ENCODE peak calls at places on chromosomes 5 and 9, in five cellular contexts. One of them, this sample, is unnamed.

GRCh38 chr9:92754091-92754740 is 10.4 kb downstream of the BICD2 start:
- DNase-seq in CD8-positive, alpha-beta T cell: no peak
- DNase-seq in astrocyte of the spinal cord: no peak
- DNase-seq in psoas muscle: no peak
- DNase-seq in CD4-positive, alpha-beta T cell: no peak
- DNase-seq in this sample: no peak

GRCh38 chr5:45385321-45386058 is 310.7 kb downstream of the HCN1 start:
- DNase-seq in psoas muscle: peak; percentile 14
- DNase-seq in CD4-positive, alpha-beta T cell: no peak
- DNase-seq in CD8-positive, alpha-beta T cell: no peak
- DNase-seq in astrocyte of the spinal cord: peak; percentile 88
- DNase-seq in this sample: no peak

GRCh38 chr5:144712090-144712489 is 541.4 kb downstream of the KCTD16 start:
- DNase-seq in CD4-positive, alpha-beta T cell: no peak
- DNase-seq in psoas muscle: no peak
- DNase-seq in CD8-positive, alpha-beta T cell: no peak
- DNase-seq in astrocyte of the spinal cord: no peak
- DNase-seq in this sample: no peak

GRCh38 chr9:81650836-81651545 is 38.4 kb downstream of the TLE1 start:
- DNase-seq in CD8-positive, alpha-beta T cell: no peak
- DNase-seq in psoas muscle: no peak
- DNase-seq in astrocyte of the spinal cord: no peak
- DNase-seq in CD4-positive, alpha-beta T cell: no peak
- DNase-seq in this sample: no peak

GRCh38 chr5:91556-92263 is at the start of gene PLEKHG4B:
- DNase-seq in CD4-positive, alpha-beta T cell: no peak
- DNase-seq in astrocyte of the spinal cord: no peak
- DNase-seq in CD8-positive, alpha-beta T cell: no peak
- DNase-seq in psoas muscle: no peak
- DNase-seq in this sample: peak; percentile 80

GRCh38 chr5:101424530-101425175 is 521.6 kb upstream of the ST8SIA4 start:
- DNase-seq in astrocyte of the spinal cord: peak; percentile 83
- DNase-seq in CD8-positive, alpha-beta T cell: no peak
- DNase-seq in psoas muscle: no peak
- DNase-seq in CD4-positive, alpha-beta T cell: no peak
- DNase-seq in this sample: no peak

GRCh38 chr9:96581823-96582598 is 37.6 kb downstream of the CDC14B start:
- DNase-seq in astrocyte of the spinal cord: no peak
- DNase-seq in CD4-positive, alpha-beta T cell: no peak
- DNase-seq in CD8-positive, alpha-beta T cell: no peak
- DNase-seq in psoas muscle: no peak
- DNase-seq in this sample: no peak

GRCh38 chr5:1437452-1437851 is 7.8 kb downstream of the SLC6A3 start:
- DNase-seq in astrocyte of the spinal cord: no peak
- DNase-seq in CD8-positive, alpha-beta T cell: no peak
- DNase-seq in psoas muscle: no peak
- DNase-seq in CD4-positive, alpha-beta T cell: no peak
- DNase-seq in this sample: peak; percentile 75

GRCh38 chr5:178236126-178236525 is 3.5 kb upstream of the PHYKPL start:
- DNase-seq in CD4-positive, alpha-beta T cell: no peak
- DNase-seq in CD8-positive, alpha-beta T cell: no peak
- DNase-seq in astrocyte of the spinal cord: no peak
- DNase-seq in psoas muscle: no peak
- DNase-seq in this sample: no peak

GRCh38 chr9:69292078-69292477 is 32.9 kb upstream of the ENTREP1 start:
- DNase-seq in CD4-positive, alpha-beta T cell: no peak
- DNase-seq in psoas muscle: no peak
- DNase-seq in CD8-positive, alpha-beta T cell: no peak
- DNase-seq in astrocyte of the spinal cord: no peak
- DNase-seq in this sample: no peak
- TF ChIP-seq CTCF in CD4-positive, alpha-beta T cell: no peak
- TF ChIP-seq CTCF in psoas muscle: no peak
- TF ChIP-seq CTCF in CD8-positive, alpha-beta T cell: no peak
- TF ChIP-seq CTCF in astrocyte of the spinal cord: no peak
- TF ChIP-seq CTCF in this sample: no peak

GRCh38 chr5:64971990-64972389 is 203.3 kb downstream of the CWC27 start:
- DNase-seq in CD8-positive, alpha-beta T cell: no peak
- DNase-seq in psoas muscle: no peak
- DNase-seq in CD4-positive, alpha-beta T cell: no peak
- DNase-seq in astrocyte of the spinal cord: no peak
- DNase-seq in this sample: no peak

GRCh38 chr5:64972591-64972990 is 203.9 kb downstream of the CWC27 start:
- DNase-seq in CD4-positive, alpha-beta T cell: no peak
- DNase-seq in psoas muscle: no peak
- DNase-seq in astrocyte of the spinal cord: no peak
- DNase-seq in CD8-positive, alpha-beta T cell: no peak
- DNase-seq in this sample: no peak

GRCh38 chr5:64973226-64973625 is 204.5 kb downstream of the CWC27 start:
- DNase-seq in astrocyte of the spinal cord: no peak
- DNase-seq in CD4-positive, alpha-beta T cell: no peak
- DNase-seq in CD8-positive, alpha-beta T cell: no peak
- DNase-seq in psoas muscle: no peak
- DNase-seq in this sample: no peak

GRCh38 chr5:64971538-64971937 is 202.8 kb downstream of the CWC27 start:
- DNase-seq in psoas muscle: no peak
- DNase-seq in astrocyte of the spinal cord: peak; percentile 29
- DNase-seq in CD8-positive, alpha-beta T cell: no peak
- DNase-seq in CD4-positive, alpha-beta T cell: no peak
- DNase-seq in this sample: no peak
- TF ChIP-seq CTCF in psoas muscle: no peak
- TF ChIP-seq CTCF in astrocyte of the spinal cord: peak; percentile 24
- TF ChIP-seq CTCF in CD8-positive, alpha-beta T cell: no peak
- TF ChIP-seq CTCF in CD4-positive, alpha-beta T cell: no peak
- TF ChIP-seq CTCF in this sample: peak; percentile 34

GRCh38 chr5:154196955-154197652 is 6.6 kb downstream of the GALNT10 start:
- DNase-seq in psoas muscle: no peak
- DNase-seq in CD4-positive, alpha-beta T cell: no peak
- DNase-seq in astrocyte of the spinal cord: peak; percentile 53
- DNase-seq in CD8-positive, alpha-beta T cell: no peak
- DNase-seq in this sample: no peak

GRCh38 chr5:154199671-154200220 is 9.2 kb downstream of the GALNT10 start:
- DNase-seq in astrocyte of the spinal cord: no peak
- DNase-seq in CD8-positive, alpha-beta T cell: no peak
- DNase-seq in CD4-positive, alpha-beta T cell: no peak
- DNase-seq in psoas muscle: no peak
- DNase-seq in this sample: no peak

GRCh38 chr5:154197801-154198461 is 7.4 kb downstream of the GALNT10 start:
- DNase-seq in astrocyte of the spinal cord: peak; percentile 94
- DNase-seq in CD8-positive, alpha-beta T cell: peak; percentile 83
- DNase-seq in CD4-positive, alpha-beta T cell: peak; percentile 50
- DNase-seq in psoas muscle: no peak
- DNase-seq in this sample: no peak

GRCh38 chr5:154199263-154199662 is 8.7 kb downstream of the GALNT10 start:
- DNase-seq in psoas muscle: no peak
- DNase-seq in CD8-positive, alpha-beta T cell: no peak
- DNase-seq in astrocyte of the spinal cord: no peak
- DNase-seq in CD4-positive, alpha-beta T cell: no peak
- DNase-seq in this sample: no peak

GRCh38 chr5:154198611-154199230 is 8.2 kb downstream of the GALNT10 start:
- DNase-seq in astrocyte of the spinal cord: peak; percentile 78
- DNase-seq in psoas muscle: no peak
- DNase-seq in CD4-positive, alpha-beta T cell: no peak
- DNase-seq in CD8-positive, alpha-beta T cell: no peak
- DNase-seq in this sample: no peak
- TF ChIP-seq CTCF in astrocyte of the spinal cord: no peak
- TF ChIP-seq CTCF in psoas muscle: no peak
- TF ChIP-seq CTCF in CD4-positive, alpha-beta T cell: no peak
- TF ChIP-seq CTCF in CD8-positive, alpha-beta T cell: no peak
- TF ChIP-seq CTCF in this sample: no peak

GRCh38 chr5:139650031-139650688 is 2.0 kb downstream of the CXXC5 start:
- DNase-seq in CD8-positive, alpha-beta T cell: no peak
- DNase-seq in astrocyte of the spinal cord: peak; percentile 39
- DNase-seq in CD4-positive, alpha-beta T cell: no peak
- DNase-seq in psoas muscle: peak; percentile 76
- DNase-seq in this sample: no peak
- TF ChIP-seq CTCF in CD8-positive, alpha-beta T cell: peak; percentile 12
- TF ChIP-seq CTCF in astrocyte of the spinal cord: peak; percentile 53
- TF ChIP-seq CTCF in CD4-positive, alpha-beta T cell: peak; percentile 5
- TF ChIP-seq CTCF in psoas muscle: peak; percentile 34
- TF ChIP-seq CTCF in this sample: peak; percentile 32

DNA sequence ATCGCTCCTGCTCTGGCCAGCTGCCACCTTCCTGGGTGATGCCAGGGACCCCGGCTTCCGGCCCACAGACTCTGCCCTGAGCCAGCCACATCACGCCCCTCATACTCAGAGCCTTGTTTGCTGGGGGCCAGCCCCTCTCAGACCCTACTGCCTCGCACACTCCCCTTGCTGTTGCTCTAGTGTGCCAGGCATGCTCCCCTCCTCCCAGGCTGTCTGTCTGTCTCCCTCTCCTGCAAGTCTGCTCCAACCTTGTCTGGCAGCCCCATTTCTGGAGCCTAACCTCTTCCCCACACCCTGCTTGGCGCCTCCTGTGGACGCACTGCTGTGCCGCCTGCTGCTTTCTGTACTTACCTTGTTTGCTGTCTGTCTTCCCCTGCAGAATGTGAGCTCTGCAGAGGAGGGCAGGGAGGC is 184.7 kb downstream of the HSPA4 start:
- DNase-seq in CD4-positive, alpha-beta T cell: no peak
- DNase-seq in astrocyte of the spinal cord: no peak
- DNase-seq in psoas muscle: no peak
- DNase-seq in CD8-positive, alpha-beta T cell: no peak
- DNase-seq in this sample: no peak
- TF ChIP-seq CTCF in CD4-positive, alpha-beta T cell: no peak
- TF ChIP-seq CTCF in astrocyte of the spinal cord: no peak
- TF ChIP-seq CTCF in psoas muscle: no peak
- TF ChIP-seq CTCF in CD8-positive, alpha-beta T cell: no peak
- TF ChIP-seq CTCF in this sample: no peak

GRCh38 chr5:17888155-17888554 is 253.9 kb downstream of the TAF11L14 start:
- DNase-seq in CD4-positive, alpha-beta T cell: no peak
- DNase-seq in astrocyte of the spinal cord: no peak
- DNase-seq in psoas muscle: no peak
- DNase-seq in CD8-positive, alpha-beta T cell: no peak
- DNase-seq in this sample: no peak

GRCh38 chr5:17895296-17896058 is 261.2 kb downstream of the TAF11L14 start:
- DNase-seq in psoas muscle: no peak
- DNase-seq in CD8-positive, alpha-beta T cell: no peak
- DNase-seq in CD4-positive, alpha-beta T cell: no peak
- DNase-seq in astrocyte of the spinal cord: no peak
- DNase-seq in this sample: no peak

GRCh38 chr5:17890501-17890900 is 256.2 kb downstream of the TAF11L14 start:
- DNase-seq in CD8-positive, alpha-beta T cell: no peak
- DNase-seq in CD4-positive, alpha-beta T cell: no peak
- DNase-seq in psoas muscle: no peak
- DNase-seq in astrocyte of the spinal cord: no peak
- DNase-seq in this sample: no peak

GRCh38 chr5:17896605-17897004 is 262.3 kb downstream of the TAF11L14 start:
- DNase-seq in CD4-positive, alpha-beta T cell: no peak
- DNase-seq in CD8-positive, alpha-beta T cell: no peak
- DNase-seq in psoas muscle: no peak
- DNase-seq in astrocyte of the spinal cord: no peak
- DNase-seq in this sample: no peak

DNA sequence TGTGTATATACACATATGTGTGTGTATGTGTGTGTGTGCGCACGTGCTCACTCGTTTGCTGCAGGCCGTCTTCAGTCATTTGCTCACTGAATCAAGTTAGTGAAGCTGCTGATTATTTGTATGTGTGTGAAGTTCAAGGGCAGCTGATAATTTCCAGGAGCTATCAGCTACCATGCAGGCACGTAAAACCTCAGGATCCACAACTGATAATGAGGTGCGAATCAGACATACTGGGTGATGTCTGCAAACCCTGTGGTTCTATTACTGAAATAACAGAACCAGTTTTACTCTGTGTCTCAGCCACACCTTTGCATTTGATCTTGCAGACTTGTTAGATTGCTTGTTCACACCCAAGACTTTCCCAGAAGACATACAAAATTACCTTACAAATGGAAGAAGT is 257.6 kb downstream of the TAF11L14 start:
- DNase-seq in CD8-positive, alpha-beta T cell: no peak
- DNase-seq in psoas muscle: no peak
- DNase-seq in astrocyte of the spinal cord: no peak
- DNase-seq in CD4-positive, alpha-beta T cell: no peak
- DNase-seq in this sample: no peak
- TF ChIP-seq CTCF in CD8-positive, alpha-beta T cell: no peak
- TF ChIP-seq CTCF in psoas muscle: no peak
- TF ChIP-seq CTCF in astrocyte of the spinal cord: no peak
- TF ChIP-seq CTCF in CD4-positive, alpha-beta T cell: no peak
- TF ChIP-seq CTCF in this sample: no peak

This sample was measured in osteocyte.